ENCODE peak calls at places on chromosome 12, in ten cellular contexts. One of them, this sample, is unnamed.

GRCh38 chr12:76942276-76942675 is 63.5 kb upstream of the CSRP2 start:
- DNase-seq in OCI-LY7: no peak
- DNase-seq in epithelial cell of proximal tubule: no peak
- DNase-seq in omental fat pad: no peak
- DNase-seq in suprapubic skin: no peak
- DNase-seq in B cell: no peak
- DNase-seq in H9: no peak
- DNase-seq in sigmoid colon: no peak
- DNase-seq in cardiac muscle cell: no peak
- DNase-seq in CD4-positive, alpha-beta T cell: no peak
- DNase-seq in this sample: no peak

GRCh38 chr12:39070775-39071174 is 165.4 kb upstream of the CPNE8 start:
- DNase-seq in epithelial cell of proximal tubule: no peak
- DNase-seq in OCI-LY7: no peak
- DNase-seq in cardiac muscle cell: no peak
- DNase-seq in suprapubic skin: no peak
- DNase-seq in B cell: no peak
- DNase-seq in sigmoid colon: no peak
- DNase-seq in omental fat pad: no peak
- DNase-seq in CD4-positive, alpha-beta T cell: no peak
- DNase-seq in H9: no peak
- DNase-seq in this sample: no peak

GRCh38 chr12:93823616-93824410 is 146.6 kb downstream of the CRADD start:
- DNase-seq in omental fat pad: no peak
- DNase-seq in epithelial cell of proximal tubule: peak
- DNase-seq in H9: no peak
- DNase-seq in suprapubic skin: no peak
- DNase-seq in cardiac muscle cell: no peak
- DNase-seq in B cell: no peak
- DNase-seq in OCI-LY7: no peak
- DNase-seq in CD4-positive, alpha-beta T cell: no peak
- DNase-seq in sigmoid colon: no peak
- DNase-seq in this sample: no peak

GRCh38 chr12:6426882-6427671 is 17.7 kb upstream of the CD27 start:
- DNase-seq in B cell: peak
- DNase-seq in OCI-LY7: peak
- DNase-seq in epithelial cell of proximal tubule: peak
- DNase-seq in H9: no peak
- DNase-seq in omental fat pad: no peak
- DNase-seq in sigmoid colon: no peak
- DNase-seq in CD4-positive, alpha-beta T cell: peak
- DNase-seq in suprapubic skin: no peak
- DNase-seq in cardiac muscle cell: no peak
- DNase-seq in this sample: peak

GRCh38 chr12:122079038-122079531 is 529 bp downstream of the MLXIP start:
- DNase-seq in suprapubic skin: no peak
- DNase-seq in B cell: no peak
- DNase-seq in H9: peak
- DNase-seq in cardiac muscle cell: no peak
- DNase-seq in epithelial cell of proximal tubule: no peak
- DNase-seq in omental fat pad: no peak
- DNase-seq in OCI-LY7: no peak
- DNase-seq in CD4-positive, alpha-beta T cell: no peak
- DNase-seq in sigmoid colon: peak
- DNase-seq in this sample: no peak

GRCh38 chr12:124650912-124651311 is 83.5 kb upstream of the NCOR2 start:
- DNase-seq in B cell: no peak
- DNase-seq in OCI-LY7: no peak
- DNase-seq in epithelial cell of proximal tubule: no peak
- DNase-seq in sigmoid colon: no peak
- DNase-seq in CD4-positive, alpha-beta T cell: no peak
- DNase-seq in H9: no peak
- DNase-seq in suprapubic skin: no peak
- DNase-seq in omental fat pad: no peak
- DNase-seq in cardiac muscle cell: no peak
- DNase-seq in this sample: no peak

GRCh38 chr12:123063535-123063934 is 83.1 kb downstream of the ARL6IP4 start:
- DNase-seq in cardiac muscle cell: no peak
- DNase-seq in CD4-positive, alpha-beta T cell: no peak
- DNase-seq in suprapubic skin: no peak
- DNase-seq in sigmoid colon: no peak
- DNase-seq in B cell: no peak
- DNase-seq in H9: peak
- DNase-seq in OCI-LY7: peak
- DNase-seq in omental fat pad: no peak
- DNase-seq in epithelial cell of proximal tubule: no peak
- DNase-seq in this sample: no peak

GRCh38 chr12:59085680-59086079 is 165.4 kb upstream of the LRIG3 start:
- DNase-seq in suprapubic skin: no peak
- DNase-seq in B cell: no peak
- DNase-seq in OCI-LY7: no peak
- DNase-seq in CD4-positive, alpha-beta T cell: no peak
- DNase-seq in cardiac muscle cell: no peak
- DNase-seq in sigmoid colon: no peak
- DNase-seq in H9: no peak
- DNase-seq in omental fat pad: no peak
- DNase-seq in epithelial cell of proximal tubule: no peak
- DNase-seq in this sample: no peak

GRCh38 chr12:120252071-120252906 is 13.2 kb downstream of the PXN start:
- DNase-seq in B cell: peak
- DNase-seq in omental fat pad: no peak
- DNase-seq in CD4-positive, alpha-beta T cell: peak
- DNase-seq in sigmoid colon: no peak
- DNase-seq in cardiac muscle cell: no peak
- DNase-seq in suprapubic skin: no peak
- DNase-seq in epithelial cell of proximal tubule: no peak
- DNase-seq in OCI-LY7: no peak
- DNase-seq in H9: no peak
- DNase-seq in this sample: no peak

GRCh38 chr12:30587782-30588181 is 107.9 kb downstream of the IPO8 start:
- DNase-seq in B cell: no peak
- DNase-seq in sigmoid colon: no peak
- DNase-seq in suprapubic skin: no peak
- DNase-seq in CD4-positive, alpha-beta T cell: no peak
- DNase-seq in OCI-LY7: no peak
- DNase-seq in H9: no peak
- DNase-seq in omental fat pad: no peak
- DNase-seq in epithelial cell of proximal tubule: no peak
- DNase-seq in cardiac muscle cell: no peak
- DNase-seq in this sample: no peak

GRCh38 chr12:91866566-91866965 is 279.1 kb downstream of the BTG1 start:
- DNase-seq in cardiac muscle cell: no peak
- DNase-seq in H9: no peak
- DNase-seq in epithelial cell of proximal tubule: no peak
- DNase-seq in sigmoid colon: no peak
- DNase-seq in B cell: no peak
- DNase-seq in CD4-positive, alpha-beta T cell: no peak
- DNase-seq in suprapubic skin: no peak
- DNase-seq in OCI-LY7: no peak
- DNase-seq in omental fat pad: no peak
- DNase-seq in this sample: no peak

GRCh38 chr12:113214938-113215400 is 6.3 kb upstream of the TPCN1 start:
- DNase-seq in H9: no peak
- DNase-seq in suprapubic skin: peak
- DNase-seq in cardiac muscle cell: peak
- DNase-seq in epithelial cell of proximal tubule: peak
- DNase-seq in sigmoid colon: peak
- DNase-seq in OCI-LY7: peak
- DNase-seq in CD4-positive, alpha-beta T cell: no peak
- DNase-seq in omental fat pad: no peak
- DNase-seq in B cell: no peak
- DNase-seq in this sample: no peak
- TF ChIP-seq CTCF in H9: no peak
- TF ChIP-seq CTCF in suprapubic skin: no peak
- TF ChIP-seq CTCF in cardiac muscle cell: no peak
- TF ChIP-seq CTCF in epithelial cell of proximal tubule: no peak
- TF ChIP-seq CTCF in sigmoid colon: no peak
- TF ChIP-seq CTCF in OCI-LY7: no peak
- TF ChIP-seq CTCF in CD4-positive, alpha-beta T cell: no peak
- TF ChIP-seq CTCF in omental fat pad: no peak
- TF ChIP-seq CTCF in B cell: no peak
- TF ChIP-seq CTCF in this sample: peak

GRCh38 chr12:49295087-49296001 is at the start of gene PRPH:
- DNase-seq in omental fat pad: no peak
- DNase-seq in sigmoid colon: peak
- DNase-seq in H9: peak
- DNase-seq in B cell: no peak
- DNase-seq in suprapubic skin: no peak
- DNase-seq in cardiac muscle cell: no peak
- DNase-seq in epithelial cell of proximal tubule: no peak
- DNase-seq in OCI-LY7: no peak
- DNase-seq in CD4-positive, alpha-beta T cell: no peak
- DNase-seq in this sample: no peak
- TF ChIP-seq CTCF in omental fat pad: no peak
- TF ChIP-seq CTCF in sigmoid colon: no peak
- TF ChIP-seq CTCF in H9: peak
- TF ChIP-seq CTCF in B cell: no peak
- TF ChIP-seq CTCF in suprapubic skin: no peak
- TF ChIP-seq CTCF in cardiac muscle cell: peak
- TF ChIP-seq CTCF in epithelial cell of proximal tubule: peak
- TF ChIP-seq CTCF in OCI-LY7: no peak
- TF ChIP-seq CTCF in CD4-positive, alpha-beta T cell: no peak
- TF ChIP-seq CTCF in this sample: no peak

GRCh38 chr12:73935817-73936216 is 601.8 kb upstream of the ATXN7L3B start:
- DNase-seq in cardiac muscle cell: no peak
- DNase-seq in omental fat pad: no peak
- DNase-seq in H9: peak
- DNase-seq in epithelial cell of proximal tubule: no peak
- DNase-seq in suprapubic skin: no peak
- DNase-seq in B cell: no peak
- DNase-seq in sigmoid colon: no peak
- DNase-seq in OCI-LY7: peak
- DNase-seq in CD4-positive, alpha-beta T cell: no peak
- DNase-seq in this sample: no peak
- TF ChIP-seq CTCF in cardiac muscle cell: no peak
- TF ChIP-seq CTCF in omental fat pad: no peak
- TF ChIP-seq CTCF in H9: peak
- TF ChIP-seq CTCF in epithelial cell of proximal tubule: peak
- TF ChIP-seq CTCF in suprapubic skin: no peak
- TF ChIP-seq CTCF in B cell: no peak
- TF ChIP-seq CTCF in sigmoid colon: no peak
- TF ChIP-seq CTCF in OCI-LY7: peak
- TF ChIP-seq CTCF in CD4-positive, alpha-beta T cell: no peak
- TF ChIP-seq CTCF in this sample: peak

GRCh38 chr12:116011217-116011616 is 266.3 kb downstream of the MED13L start:
- DNase-seq in H9: no peak
- DNase-seq in cardiac muscle cell: no peak
- DNase-seq in suprapubic skin: no peak
- DNase-seq in OCI-LY7: no peak
- DNase-seq in CD4-positive, alpha-beta T cell: no peak
- DNase-seq in omental fat pad: no peak
- DNase-seq in B cell: no peak
- DNase-seq in epithelial cell of proximal tubule: no peak
- DNase-seq in sigmoid colon: no peak
- DNase-seq in this sample: no peak

GRCh38 chr12:116018282-116018681 is 259.2 kb downstream of the MED13L start:
- DNase-seq in CD4-positive, alpha-beta T cell: no peak
- DNase-seq in sigmoid colon: no peak
- DNase-seq in epithelial cell of proximal tubule: no peak
- DNase-seq in suprapubic skin: no peak
- DNase-seq in OCI-LY7: no peak
- DNase-seq in B cell: no peak
- DNase-seq in cardiac muscle cell: no peak
- DNase-seq in H9: no peak
- DNase-seq in omental fat pad: no peak
- DNase-seq in this sample: no peak

GRCh38 chr12:116012757-116013156 is 264.7 kb downstream of the MED13L start:
- DNase-seq in omental fat pad: no peak
- DNase-seq in OCI-LY7: no peak
- DNase-seq in CD4-positive, alpha-beta T cell: no peak
- DNase-seq in cardiac muscle cell: no peak
- DNase-seq in B cell: no peak
- DNase-seq in H9: no peak
- DNase-seq in epithelial cell of proximal tubule: no peak
- DNase-seq in suprapubic skin: no peak
- DNase-seq in sigmoid colon: no peak
- DNase-seq in this sample: no peak

GRCh38 chr12:116019415-116019814 is 258.1 kb downstream of the MED13L start:
- DNase-seq in CD4-positive, alpha-beta T cell: no peak
- DNase-seq in H9: no peak
- DNase-seq in sigmoid colon: no peak
- DNase-seq in OCI-LY7: no peak
- DNase-seq in cardiac muscle cell: no peak
- DNase-seq in B cell: no peak
- DNase-seq in epithelial cell of proximal tubule: no peak
- DNase-seq in suprapubic skin: no peak
- DNase-seq in omental fat pad: no peak
- DNase-seq in this sample: no peak

GRCh38 chr12:116015525-116015924 is 262.0 kb downstream of the MED13L start:
- DNase-seq in sigmoid colon: no peak
- DNase-seq in CD4-positive, alpha-beta T cell: no peak
- DNase-seq in B cell: no peak
- DNase-seq in omental fat pad: no peak
- DNase-seq in OCI-LY7: peak
- DNase-seq in epithelial cell of proximal tubule: no peak
- DNase-seq in cardiac muscle cell: peak
- DNase-seq in suprapubic skin: no peak
- DNase-seq in H9: no peak
- DNase-seq in this sample: no peak
- TF ChIP-seq CTCF in sigmoid colon: peak
- TF ChIP-seq CTCF in CD4-positive, alpha-beta T cell: peak
- TF ChIP-seq CTCF in B cell: peak
- TF ChIP-seq CTCF in omental fat pad: no peak
- TF ChIP-seq CTCF in OCI-LY7: peak
- TF ChIP-seq CTCF in epithelial cell of proximal tubule: peak
- TF ChIP-seq CTCF in cardiac muscle cell: peak
- TF ChIP-seq CTCF in suprapubic skin: peak
- TF ChIP-seq CTCF in H9: peak
- TF ChIP-seq CTCF in this sample: peak

GRCh38 chr12:49188916-49189367 is at the start of gene TUBA1A:
- DNase-seq in CD4-positive, alpha-beta T cell: peak
- DNase-seq in sigmoid colon: peak
- DNase-seq in epithelial cell of proximal tubule: peak
- DNase-seq in B cell: peak
- DNase-seq in omental fat pad: peak
- DNase-seq in suprapubic skin: peak
- DNase-seq in OCI-LY7: peak
- DNase-seq in H9: peak
- DNase-seq in cardiac muscle cell: peak
- DNase-seq in this sample: peak
- TF ChIP-seq CTCF in CD4-positive, alpha-beta T cell: no peak
- TF ChIP-seq CTCF in sigmoid colon: no peak
- TF ChIP-seq CTCF in epithelial cell of proximal tubule: no peak
- TF ChIP-seq CTCF in B cell: no peak
- TF ChIP-seq CTCF in omental fat pad: no peak
- TF ChIP-seq CTCF in suprapubic skin: no peak
- TF ChIP-seq CTCF in OCI-LY7: no peak
- TF ChIP-seq CTCF in H9: no peak
- TF ChIP-seq CTCF in cardiac muscle cell: no peak
- TF ChIP-seq CTCF in this sample: no peak

DNA sequence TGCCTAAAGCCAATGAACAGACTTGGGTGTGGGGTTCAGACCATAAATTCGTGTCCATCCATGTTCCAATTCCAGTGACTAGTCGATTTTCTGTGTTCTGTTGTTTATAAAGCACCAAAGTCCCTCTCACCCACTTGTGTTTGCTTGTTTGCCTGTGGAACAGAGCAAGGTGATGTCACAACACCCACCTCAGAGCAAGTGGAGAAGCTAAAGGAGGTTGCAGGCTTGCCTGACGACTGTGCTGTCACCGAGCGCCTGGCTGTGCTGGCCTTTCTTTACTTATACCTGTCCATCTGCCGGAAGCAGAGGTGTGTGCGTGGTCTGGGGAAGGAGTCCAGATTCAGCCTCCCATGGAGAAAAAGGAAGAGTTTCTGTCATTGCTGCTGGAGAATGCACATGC is 6.0 kb downstream of the MVK start:
- DNase-seq in omental fat pad: no peak
- DNase-seq in suprapubic skin: no peak
- DNase-seq in B cell: no peak
- DNase-seq in cardiac muscle cell: no peak
- DNase-seq in epithelial cell of proximal tubule: no peak
- DNase-seq in OCI-LY7: no peak
- DNase-seq in sigmoid colon: no peak
- DNase-seq in CD4-positive, alpha-beta T cell: no peak
- DNase-seq in H9: no peak
- DNase-seq in this sample: no peak
- TF ChIP-seq CTCF in omental fat pad: no peak
- TF ChIP-seq CTCF in suprapubic skin: no peak
- TF ChIP-seq CTCF in B cell: no peak
- TF ChIP-seq CTCF in cardiac muscle cell: no peak
- TF ChIP-seq CTCF in epithelial cell of proximal tubule: no peak
- TF ChIP-seq CTCF in OCI-LY7: no peak
- TF ChIP-seq CTCF in sigmoid colon: no peak
- TF ChIP-seq CTCF in CD4-positive, alpha-beta T cell: no peak
- TF ChIP-seq CTCF in H9: no peak
- TF ChIP-seq CTCF in this sample: no peak

This sample was measured in type B pancreatic cell.